ENCODE peak calls at places on chromosomes 5 and 9, in six cellular contexts. One of them, this sample, is unnamed.

GRCh38 chr5:31786001-31786757 is 147.2 kb downstream of the PDZD2 start:
- DNase-seq in K562: no peak
- DNase-seq in WTC11: no peak
- DNase-seq in HepG2: no peak
- DNase-seq in A549: no peak
- DNase-seq in H1: no peak
- DNase-seq in this sample: no peak

GRCh38 chr9:37787059-37787458 is 2.2 kb upstream of the EXOSC3 start:
- DNase-seq in A549: no peak
- DNase-seq in HepG2: no peak
- DNase-seq in K562: no peak
- DNase-seq in H1: no peak
- DNase-seq in WTC11: peak
- DNase-seq in this sample: no peak

GRCh38 chr5:145855842-145856267 is 17.0 kb downstream of the GRXCR2 start:
- DNase-seq in H1: no peak
- DNase-seq in K562: no peak
- DNase-seq in A549: no peak
- DNase-seq in HepG2: peak
- DNase-seq in WTC11: no peak
- DNase-seq in this sample: no peak

GRCh38 chr9:129428890-129429577 is 191.9 kb downstream of the C9orf50 start:
- DNase-seq in H1: no peak
- DNase-seq in HepG2: no peak
- DNase-seq in WTC11: no peak
- DNase-seq in K562: no peak
- DNase-seq in A549: no peak
- DNase-seq in this sample: no peak

GRCh38 chr9:109894921-109895758 is 115.1 kb downstream of the PALM2AKAP2 start:
- DNase-seq in K562: no peak
- DNase-seq in HepG2: no peak
- DNase-seq in WTC11: no peak
- DNase-seq in A549: no peak
- DNase-seq in H1: no peak
- DNase-seq in this sample: no peak

GRCh38 chr5:76690704-76691469 is 25.0 kb upstream of the F2R start:
- DNase-seq in H1: no peak
- DNase-seq in K562: no peak
- DNase-seq in A549: no peak
- DNase-seq in HepG2: peak
- DNase-seq in WTC11: no peak
- DNase-seq in this sample: peak

GRCh38 chr9:129998491-129999122 is 44.4 kb downstream of the FNBP1 start:
- DNase-seq in K562: no peak
- DNase-seq in H1: no peak
- DNase-seq in WTC11: no peak
- DNase-seq in HepG2: no peak
- DNase-seq in A549: no peak
- DNase-seq in this sample: no peak

GRCh38 chr9:16501098-16501663 is 369.3 kb downstream of the BNC2 start:
- DNase-seq in HepG2: no peak
- DNase-seq in WTC11: no peak
- DNase-seq in K562: no peak
- DNase-seq in H1: no peak
- DNase-seq in A549: no peak
- DNase-seq in this sample: peak

GRCh38 chr9:91949946-91950664 is at the start of gene ROR2:
- DNase-seq in HepG2: no peak
- DNase-seq in WTC11: peak
- DNase-seq in A549: peak
- DNase-seq in K562: peak
- DNase-seq in H1: no peak
- DNase-seq in this sample: peak

GRCh38 chr5:16981700-16982099 is 45.6 kb upstream of the MYO10 start:
- DNase-seq in WTC11: no peak
- DNase-seq in HepG2: no peak
- DNase-seq in A549: no peak
- DNase-seq in K562: no peak
- DNase-seq in H1: no peak
- DNase-seq in this sample: no peak

GRCh38 chr9:133792721-133793470 is 54.7 kb upstream of the SARDH start:
- DNase-seq in K562: peak
- DNase-seq in HepG2: peak
- DNase-seq in WTC11: peak
- DNase-seq in A549: peak
- DNase-seq in H1: no peak
- DNase-seq in this sample: peak

GRCh38 chr9:115411993-115412452 is 294.1 kb upstream of the TNC start:
- DNase-seq in WTC11: no peak
- DNase-seq in K562: no peak
- DNase-seq in HepG2: no peak
- DNase-seq in A549: no peak
- DNase-seq in H1: no peak
- DNase-seq in this sample: no peak

GRCh38 chr5:124263680-124264491 is 482.6 kb downstream of the ZNF608 start:
- DNase-seq in WTC11: peak
- DNase-seq in HepG2: no peak
- DNase-seq in H1: peak
- DNase-seq in K562: no peak
- DNase-seq in A549: no peak
- DNase-seq in this sample: peak

GRCh38 chr9:138033950-138034349 is 156.4 kb downstream of the CACNA1B start:
- DNase-seq in A549: no peak
- DNase-seq in HepG2: no peak
- DNase-seq in H1: no peak
- DNase-seq in WTC11: no peak
- DNase-seq in K562: no peak
- DNase-seq in this sample: no peak

GRCh38 chr5:64625678-64626077 is 64.6 kb upstream of the SHISAL2B start:
- DNase-seq in WTC11: no peak
- DNase-seq in H1: no peak
- DNase-seq in K562: no peak
- DNase-seq in A549: no peak
- DNase-seq in HepG2: no peak
- DNase-seq in this sample: no peak

GRCh38 chr5:84688566-84688965 is 303.9 kb upstream of the EDIL3 start:
- DNase-seq in HepG2: no peak
- DNase-seq in A549: no peak
- DNase-seq in H1: no peak
- DNase-seq in WTC11: no peak
- DNase-seq in K562: no peak
- DNase-seq in this sample: no peak

GRCh38 chr5:36301858-36302603 is at the start of gene RANBP3L:
- DNase-seq in WTC11: no peak
- DNase-seq in A549: no peak
- DNase-seq in K562: no peak
- DNase-seq in H1: no peak
- DNase-seq in HepG2: no peak
- DNase-seq in this sample: peak

GRCh38 chr5:36297653-36298052 is 4.0 kb downstream of the RANBP3L start:
- DNase-seq in A549: no peak
- DNase-seq in HepG2: no peak
- DNase-seq in K562: no peak
- DNase-seq in WTC11: no peak
- DNase-seq in H1: no peak
- DNase-seq in this sample: no peak

GRCh38 chr5:36300181-36300926 is 1.3 kb downstream of the RANBP3L start:
- DNase-seq in H1: no peak
- DNase-seq in WTC11: no peak
- DNase-seq in HepG2: no peak
- DNase-seq in A549: no peak
- DNase-seq in K562: no peak
- DNase-seq in this sample: no peak

GRCh38 chr5:36300927-36301540 is 668 bp downstream of the RANBP3L start:
- DNase-seq in HepG2: no peak
- DNase-seq in A549: no peak
- DNase-seq in K562: no peak
- DNase-seq in H1: no peak
- DNase-seq in WTC11: no peak
- DNase-seq in this sample: no peak

GRCh38 chr5:36298546-36298945 is 3.2 kb downstream of the RANBP3L start:
- DNase-seq in H1: no peak
- DNase-seq in A549: no peak
- DNase-seq in WTC11: no peak
- DNase-seq in K562: no peak
- DNase-seq in HepG2: no peak
- DNase-seq in this sample: no peak
- TF ChIP-seq JUN in H1: no peak
- TF ChIP-seq JUN in A549: no peak
- TF ChIP-seq JUN in WTC11: no peak
- TF ChIP-seq JUN in K562: no peak
- TF ChIP-seq JUN in HepG2: no peak
- TF ChIP-seq JUN in this sample: no peak

GRCh38 chr5:177372534-177372896 is 11.7 kb upstream of the SLC34A1 start:
- DNase-seq in HepG2: no peak
- DNase-seq in H1: no peak
- DNase-seq in K562: no peak
- DNase-seq in WTC11: no peak
- DNase-seq in A549: no peak
- DNase-seq in this sample: no peak

GRCh38 chr5:177371705-177372533 is 12.3 kb upstream of the SLC34A1 start:
- DNase-seq in HepG2: no peak
- DNase-seq in H1: no peak
- DNase-seq in A549: no peak
- DNase-seq in K562: no peak
- DNase-seq in WTC11: no peak
- DNase-seq in this sample: no peak

GRCh38 chr5:177374211-177374610 is 10.0 kb upstream of the SLC34A1 start:
- DNase-seq in H1: no peak
- DNase-seq in HepG2: no peak
- DNase-seq in K562: no peak
- DNase-seq in A549: no peak
- DNase-seq in WTC11: no peak
- DNase-seq in this sample: no peak

GRCh38 chr5:177372910-177373309 is 11.3 kb upstream of the SLC34A1 start:
- DNase-seq in H1: no peak
- DNase-seq in HepG2: no peak
- DNase-seq in WTC11: no peak
- DNase-seq in A549: no peak
- DNase-seq in K562: no peak
- DNase-seq in this sample: no peak

GRCh38 chr5:177373806-177374205 is 10.4 kb upstream of the SLC34A1 start:
- DNase-seq in HepG2: no peak
- DNase-seq in A549: no peak
- DNase-seq in WTC11: peak
- DNase-seq in K562: no peak
- DNase-seq in H1: no peak
- DNase-seq in this sample: no peak
- TF ChIP-seq JUN in HepG2: no peak
- TF ChIP-seq JUN in A549: no peak
- TF ChIP-seq JUN in WTC11: no peak
- TF ChIP-seq JUN in K562: no peak
- TF ChIP-seq JUN in H1: no peak
- TF ChIP-seq JUN in this sample: no peak

DNA sequence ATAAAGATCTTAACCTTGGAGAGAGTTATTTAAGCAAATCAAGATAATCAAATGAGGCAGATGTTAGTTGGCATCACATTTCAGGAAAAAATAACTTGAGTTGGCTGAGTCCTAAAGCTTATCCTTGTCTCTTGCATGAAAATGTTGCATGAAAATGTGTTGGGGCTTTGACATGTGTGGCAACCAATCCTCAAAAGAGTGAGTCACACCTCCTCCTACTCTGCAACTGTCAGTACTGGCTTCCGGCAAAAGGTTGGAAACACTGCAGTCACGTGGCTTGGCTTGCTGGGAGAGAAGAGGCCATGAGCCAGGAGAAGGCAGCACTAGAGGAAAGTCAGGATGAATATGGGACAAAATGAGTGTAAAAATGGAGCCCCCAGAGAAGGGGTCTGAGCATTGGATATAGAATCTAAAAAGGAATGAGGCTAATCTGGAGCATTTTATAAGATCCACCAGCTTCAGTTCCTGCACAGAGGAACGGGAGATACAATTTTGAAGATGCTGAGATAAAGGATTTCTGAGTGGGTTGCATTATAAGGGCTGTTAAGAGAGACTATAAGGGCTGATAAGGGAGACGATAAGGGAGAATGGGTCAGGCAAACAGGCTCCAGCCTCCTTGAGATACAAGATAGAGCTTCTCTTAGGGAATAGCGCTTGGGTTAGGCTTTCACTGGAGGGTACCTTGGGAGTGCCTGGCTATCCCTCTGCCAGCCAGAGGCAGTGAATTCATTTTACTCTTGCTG is 43.1 kb downstream of the SPATA31D1 start:
- DNase-seq in H1: no peak
- DNase-seq in K562: no peak
- DNase-seq in A549: no peak
- DNase-seq in HepG2: peak
- DNase-seq in WTC11: no peak
- DNase-seq in this sample: no peak
- TF ChIP-seq JUN in H1: no peak
- TF ChIP-seq JUN in K562: no peak
- TF ChIP-seq JUN in A549: no peak
- TF ChIP-seq JUN in HepG2: no peak
- TF ChIP-seq JUN in WTC11: no peak
- TF ChIP-seq JUN in this sample: no peak

DNA sequence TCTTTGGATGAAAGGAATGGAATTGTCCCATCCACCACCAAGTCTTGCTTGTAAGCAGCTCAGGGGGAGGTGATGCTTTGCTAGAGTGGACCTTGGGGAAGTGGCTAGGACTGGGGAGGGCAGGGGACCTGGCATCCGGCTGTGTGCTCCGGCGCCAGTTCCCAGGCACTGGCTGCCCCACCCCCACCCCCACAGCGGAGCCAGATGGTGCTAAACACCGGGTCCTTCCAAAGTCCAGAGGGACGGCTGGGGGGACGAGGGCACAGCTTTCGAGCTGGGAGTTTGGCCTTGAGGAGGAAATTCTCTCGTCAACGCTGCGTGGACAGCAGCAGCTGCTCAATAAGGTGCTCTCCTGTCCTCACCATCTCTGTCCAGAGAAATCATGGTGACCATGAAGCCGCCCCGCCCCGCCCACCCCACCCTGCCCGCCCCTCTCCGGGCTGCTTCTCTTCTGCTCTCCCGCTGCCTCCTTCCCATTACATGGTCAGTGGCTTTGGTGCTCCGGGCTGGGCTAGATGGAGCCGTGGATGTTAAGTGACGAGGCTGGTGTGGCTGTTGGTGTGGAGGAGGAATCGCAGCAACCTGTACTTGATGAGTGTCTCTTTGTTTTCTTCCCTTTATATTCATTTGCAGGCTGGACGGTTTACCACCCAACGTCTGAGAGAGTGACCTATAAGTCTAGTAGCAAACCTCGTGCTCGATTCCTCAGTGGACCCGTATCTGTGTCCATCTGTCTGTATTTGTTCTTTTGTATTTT is 115.7 kb downstream of the WNK2 start:
- DNase-seq in A549: no peak
- DNase-seq in K562: no peak
- DNase-seq in WTC11: no peak
- DNase-seq in HepG2: peak
- DNase-seq in H1: no peak
- DNase-seq in this sample: no peak
- TF ChIP-seq JUN in A549: no peak
- TF ChIP-seq JUN in K562: no peak
- TF ChIP-seq JUN in WTC11: no peak
- TF ChIP-seq JUN in HepG2: no peak
- TF ChIP-seq JUN in H1: no peak
- TF ChIP-seq JUN in this sample: no peak

GRCh38 chr5:445591-445990 is 2.6 kb downstream of the EXOC3 start:
- DNase-seq in HepG2: no peak
- DNase-seq in A549: no peak
- DNase-seq in WTC11: no peak
- DNase-seq in H1: no peak
- DNase-seq in K562: no peak
- DNase-seq in this sample: no peak
- TF ChIP-seq JUN in HepG2: no peak
- TF ChIP-seq JUN in A549: no peak
- TF ChIP-seq JUN in WTC11: no peak
- TF ChIP-seq JUN in H1: no peak
- TF ChIP-seq JUN in K562: no peak
- TF ChIP-seq JUN in this sample: no peak